ENCODE peak calls at places on chromosome 10, in six cellular contexts. One of them, this sample, is unnamed.

GRCh38 chr10:124019886-124020797 is 73.3 kb downstream of the CHST15 start:
- DNase-seq in psoas muscle: no peak
- DNase-seq in cardiac fibroblast: no peak
- DNase-seq in BJ: no peak
- DNase-seq in NCI-H2081: no peak
- DNase-seq in stimulated activated CD4-positive, alpha-beta T cell treated with anti-CD3 and anti-CD28 coated beads, Interleukin-2, amount 100 ng/mL, for 48 hours: no peak
- DNase-seq in this sample: no peak

GRCh38 chr10:78551184-78552005 is 517.4 kb upstream of the ZMIZ1 start:
- DNase-seq in psoas muscle: no peak
- DNase-seq in cardiac fibroblast: no peak
- DNase-seq in BJ: no peak
- DNase-seq in NCI-H2081: no peak
- DNase-seq in stimulated activated CD4-positive, alpha-beta T cell treated with anti-CD3 and anti-CD28 coated beads, Interleukin-2, amount 100 ng/mL, for 48 hours: no peak
- DNase-seq in this sample: peak; percentile 83

GRCh38 chr10:22593644-22594043 is 120.7 kb downstream of the PIP4K2A start:
- DNase-seq in psoas muscle: no peak
- DNase-seq in cardiac fibroblast: no peak
- DNase-seq in BJ: no peak
- DNase-seq in NCI-H2081: no peak
- DNase-seq in stimulated activated CD4-positive, alpha-beta T cell treated with anti-CD3 and anti-CD28 coated beads, Interleukin-2, amount 100 ng/mL, for 48 hours: no peak
- DNase-seq in this sample: no peak

GRCh38 chr10:99429521-99430095 is 816 bp downstream of the GOT1 start:
- DNase-seq in psoas muscle: no peak
- DNase-seq in cardiac fibroblast: no peak
- DNase-seq in BJ: no peak
- DNase-seq in NCI-H2081: no peak
- DNase-seq in stimulated activated CD4-positive, alpha-beta T cell treated with anti-CD3 and anti-CD28 coated beads, Interleukin-2, amount 100 ng/mL, for 48 hours: no peak
- DNase-seq in this sample: no peak

GRCh38 chr10:6119423-6119822 is 30.6 kb downstream of the RBM17 start:
- DNase-seq in psoas muscle: no peak
- DNase-seq in cardiac fibroblast: no peak
- DNase-seq in BJ: no peak
- DNase-seq in NCI-H2081: no peak
- DNase-seq in stimulated activated CD4-positive, alpha-beta T cell treated with anti-CD3 and anti-CD28 coated beads, Interleukin-2, amount 100 ng/mL, for 48 hours: no peak
- DNase-seq in this sample: no peak

GRCh38 chr10:9656386-9656785 is 1361.3 kb upstream of the CELF2 start:
- DNase-seq in psoas muscle: no peak
- DNase-seq in cardiac fibroblast: no peak
- DNase-seq in BJ: no peak
- DNase-seq in NCI-H2081: no peak
- DNase-seq in stimulated activated CD4-positive, alpha-beta T cell treated with anti-CD3 and anti-CD28 coated beads, Interleukin-2, amount 100 ng/mL, for 48 hours: no peak
- DNase-seq in this sample: no peak

GRCh38 chr10:110446954-110447608 is 50.6 kb upstream of the DUSP5 start:
- DNase-seq in psoas muscle: no peak
- DNase-seq in cardiac fibroblast: peak; percentile 92
- DNase-seq in BJ: peak; percentile 49
- DNase-seq in NCI-H2081: no peak
- DNase-seq in stimulated activated CD4-positive, alpha-beta T cell treated with anti-CD3 and anti-CD28 coated beads, Interleukin-2, amount 100 ng/mL, for 48 hours: no peak
- DNase-seq in this sample: no peak

GRCh38 chr10:70228503-70228902 is 4.7 kb downstream of the PPA1 start:
- DNase-seq in psoas muscle: no peak
- DNase-seq in cardiac fibroblast: no peak
- DNase-seq in BJ: no peak
- DNase-seq in NCI-H2081: peak; percentile 8
- DNase-seq in stimulated activated CD4-positive, alpha-beta T cell treated with anti-CD3 and anti-CD28 coated beads, Interleukin-2, amount 100 ng/mL, for 48 hours: no peak
- DNase-seq in this sample: no peak

GRCh38 chr10:127549009-127549408 is at the start of gene NPS:
- DNase-seq in psoas muscle: no peak
- DNase-seq in cardiac fibroblast: no peak
- DNase-seq in BJ: no peak
- DNase-seq in NCI-H2081: no peak
- DNase-seq in stimulated activated CD4-positive, alpha-beta T cell treated with anti-CD3 and anti-CD28 coated beads, Interleukin-2, amount 100 ng/mL, for 48 hours: no peak
- DNase-seq in this sample: no peak

GRCh38 chr10:60335708-60336107 is 54.0 kb downstream of the ANK3 start:
- DNase-seq in psoas muscle: no peak
- DNase-seq in cardiac fibroblast: peak; percentile 27
- DNase-seq in BJ: no peak
- DNase-seq in NCI-H2081: no peak
- DNase-seq in stimulated activated CD4-positive, alpha-beta T cell treated with anti-CD3 and anti-CD28 coated beads, Interleukin-2, amount 100 ng/mL, for 48 hours: no peak
- DNase-seq in this sample: no peak

GRCh38 chr10:93098816-93099215 is 25.1 kb downstream of the CYP26A1 start:
- DNase-seq in psoas muscle: no peak
- DNase-seq in cardiac fibroblast: no peak
- DNase-seq in BJ: no peak
- DNase-seq in NCI-H2081: no peak
- DNase-seq in stimulated activated CD4-positive, alpha-beta T cell treated with anti-CD3 and anti-CD28 coated beads, Interleukin-2, amount 100 ng/mL, for 48 hours: no peak
- DNase-seq in this sample: no peak

GRCh38 chr10:84540022-84540616 is 211.7 kb downstream of the CCSER2 start:
- DNase-seq in psoas muscle: no peak
- DNase-seq in cardiac fibroblast: peak; percentile 93
- DNase-seq in BJ: peak; percentile 76
- DNase-seq in NCI-H2081: no peak
- DNase-seq in stimulated activated CD4-positive, alpha-beta T cell treated with anti-CD3 and anti-CD28 coated beads, Interleukin-2, amount 100 ng/mL, for 48 hours: no peak
- DNase-seq in this sample: no peak

GRCh38 chr10:21750424-21750823 is 216.4 kb downstream of the MLLT10 start:
- DNase-seq in psoas muscle: no peak
- DNase-seq in cardiac fibroblast: no peak
- DNase-seq in BJ: no peak
- DNase-seq in NCI-H2081: no peak
- DNase-seq in stimulated activated CD4-positive, alpha-beta T cell treated with anti-CD3 and anti-CD28 coated beads, Interleukin-2, amount 100 ng/mL, for 48 hours: no peak
- DNase-seq in this sample: no peak

GRCh38 chr10:93915603-93916002 is 21.8 kb downstream of the SLC35G1 start:
- DNase-seq in psoas muscle: no peak
- DNase-seq in cardiac fibroblast: no peak
- DNase-seq in BJ: no peak
- DNase-seq in NCI-H2081: no peak
- DNase-seq in stimulated activated CD4-positive, alpha-beta T cell treated with anti-CD3 and anti-CD28 coated beads, Interleukin-2, amount 100 ng/mL, for 48 hours: no peak
- DNase-seq in this sample: no peak

GRCh38 chr10:71848325-71849277 is 2.5 kb downstream of the PSAP start:
- DNase-seq in psoas muscle: no peak
- DNase-seq in cardiac fibroblast: peak; percentile 68
- DNase-seq in BJ: no peak
- DNase-seq in NCI-H2081: no peak
- DNase-seq in stimulated activated CD4-positive, alpha-beta T cell treated with anti-CD3 and anti-CD28 coated beads, Interleukin-2, amount 100 ng/mL, for 48 hours: no peak
- DNase-seq in this sample: no peak

GRCh38 chr10:71920540-71921318 is 43.5 kb upstream of the CHST3 start:
- DNase-seq in psoas muscle: no peak
- DNase-seq in cardiac fibroblast: peak; percentile 38
- DNase-seq in BJ: peak; percentile 28
- DNase-seq in NCI-H2081: no peak
- DNase-seq in stimulated activated CD4-positive, alpha-beta T cell treated with anti-CD3 and anti-CD28 coated beads, Interleukin-2, amount 100 ng/mL, for 48 hours: no peak
- DNase-seq in this sample: no peak

GRCh38 chr10:17758200-17758599 is 6.2 kb downstream of the TMEM236 start:
- DNase-seq in psoas muscle: no peak
- DNase-seq in cardiac fibroblast: no peak
- DNase-seq in BJ: no peak
- DNase-seq in NCI-H2081: no peak
- DNase-seq in stimulated activated CD4-positive, alpha-beta T cell treated with anti-CD3 and anti-CD28 coated beads, Interleukin-2, amount 100 ng/mL, for 48 hours: no peak
- DNase-seq in this sample: no peak

GRCh38 chr10:116120688-116121087 is 152.3 kb downstream of the GFRA1 start:
- DNase-seq in psoas muscle: no peak
- DNase-seq in cardiac fibroblast: no peak
- DNase-seq in BJ: no peak
- DNase-seq in NCI-H2081: no peak
- DNase-seq in stimulated activated CD4-positive, alpha-beta T cell treated with anti-CD3 and anti-CD28 coated beads, Interleukin-2, amount 100 ng/mL, for 48 hours: no peak
- DNase-seq in this sample: no peak

GRCh38 chr10:129605266-129605985 is 138.4 kb downstream of the MGMT start:
- DNase-seq in psoas muscle: no peak
- DNase-seq in cardiac fibroblast: no peak
- DNase-seq in BJ: no peak
- DNase-seq in NCI-H2081: no peak
- DNase-seq in stimulated activated CD4-positive, alpha-beta T cell treated with anti-CD3 and anti-CD28 coated beads, Interleukin-2, amount 100 ng/mL, for 48 hours: no peak
- DNase-seq in this sample: no peak

GRCh38 chr10:19930936-19931859 is 115.0 kb downstream of the PLXDC2 start:
- DNase-seq in psoas muscle: peak; percentile 22
- DNase-seq in cardiac fibroblast: peak; percentile 68
- DNase-seq in BJ: no peak
- DNase-seq in NCI-H2081: peak; percentile 5
- DNase-seq in stimulated activated CD4-positive, alpha-beta T cell treated with anti-CD3 and anti-CD28 coated beads, Interleukin-2, amount 100 ng/mL, for 48 hours: no peak
- DNase-seq in this sample: no peak

GRCh38 chr10:76991571-76991970 is 646.0 kb downstream of the KCNMA1 start:
- DNase-seq in psoas muscle: no peak
- DNase-seq in cardiac fibroblast: no peak
- DNase-seq in BJ: no peak
- DNase-seq in NCI-H2081: no peak
- DNase-seq in stimulated activated CD4-positive, alpha-beta T cell treated with anti-CD3 and anti-CD28 coated beads, Interleukin-2, amount 100 ng/mL, for 48 hours: no peak
- DNase-seq in this sample: no peak

GRCh38 chr10:93337309-93337721 is 144.8 kb downstream of the MYOF start:
- DNase-seq in psoas muscle: peak; percentile 19
- DNase-seq in cardiac fibroblast: no peak
- DNase-seq in BJ: no peak
- DNase-seq in NCI-H2081: no peak
- DNase-seq in stimulated activated CD4-positive, alpha-beta T cell treated with anti-CD3 and anti-CD28 coated beads, Interleukin-2, amount 100 ng/mL, for 48 hours: no peak
- DNase-seq in this sample: no peak

GRCh38 chr10:11098628-11099027 is 81.0 kb downstream of the CELF2 start:
- DNase-seq in psoas muscle: no peak
- DNase-seq in cardiac fibroblast: no peak
- DNase-seq in BJ: no peak
- DNase-seq in NCI-H2081: no peak
- DNase-seq in stimulated activated CD4-positive, alpha-beta T cell treated with anti-CD3 and anti-CD28 coated beads, Interleukin-2, amount 100 ng/mL, for 48 hours: no peak
- DNase-seq in this sample: no peak

GRCh38 chr10:6130851-6131470 is 42.1 kb downstream of the RBM17 start:
- DNase-seq in psoas muscle: no peak
- DNase-seq in cardiac fibroblast: no peak
- DNase-seq in BJ: no peak
- DNase-seq in NCI-H2081: no peak
- DNase-seq in stimulated activated CD4-positive, alpha-beta T cell treated with anti-CD3 and anti-CD28 coated beads, Interleukin-2, amount 100 ng/mL, for 48 hours: no peak
- DNase-seq in this sample: no peak

GRCh38 chr10:133142523-133143199 is 17.4 kb upstream of the KNDC1 start:
- DNase-seq in psoas muscle: no peak
- DNase-seq in cardiac fibroblast: no peak
- DNase-seq in BJ: no peak
- DNase-seq in NCI-H2081: no peak
- DNase-seq in stimulated activated CD4-positive, alpha-beta T cell treated with anti-CD3 and anti-CD28 coated beads, Interleukin-2, amount 100 ng/mL, for 48 hours: no peak
- DNase-seq in this sample: no peak

GRCh38 chr10:124228451-124228850 is 135.1 kb upstream of the CHST15 start:
- DNase-seq in psoas muscle: no peak
- DNase-seq in cardiac fibroblast: no peak
- DNase-seq in BJ: no peak
- DNase-seq in NCI-H2081: no peak
- DNase-seq in stimulated activated CD4-positive, alpha-beta T cell treated with anti-CD3 and anti-CD28 coated beads, Interleukin-2, amount 100 ng/mL, for 48 hours: no peak
- DNase-seq in this sample: no peak

GRCh38 chr10:44619975-44620374 is 235.1 kb upstream of the CXCL12 start:
- DNase-seq in psoas muscle: no peak
- DNase-seq in cardiac fibroblast: peak; percentile 92
- DNase-seq in BJ: no peak
- DNase-seq in NCI-H2081: no peak
- DNase-seq in stimulated activated CD4-positive, alpha-beta T cell treated with anti-CD3 and anti-CD28 coated beads, Interleukin-2, amount 100 ng/mL, for 48 hours: no peak
- DNase-seq in this sample: no peak

GRCh38 chr10:38159007-38159406 is 64.9 kb downstream of the ZNF37A start:
- DNase-seq in psoas muscle: no peak
- DNase-seq in cardiac fibroblast: no peak
- DNase-seq in BJ: no peak
- DNase-seq in NCI-H2081: no peak
- DNase-seq in stimulated activated CD4-positive, alpha-beta T cell treated with anti-CD3 and anti-CD28 coated beads, Interleukin-2, amount 100 ng/mL, for 48 hours: no peak
- DNase-seq in this sample: no peak

GRCh38 chr10:119768455-119769094 is 42.7 kb downstream of the INPP5F start:
- DNase-seq in psoas muscle: no peak
- DNase-seq in cardiac fibroblast: peak; percentile 51
- DNase-seq in BJ: no peak
- DNase-seq in NCI-H2081: no peak
- DNase-seq in stimulated activated CD4-positive, alpha-beta T cell treated with anti-CD3 and anti-CD28 coated beads, Interleukin-2, amount 100 ng/mL, for 48 hours: no peak
- DNase-seq in this sample: no peak

GRCh38 chr10:103667390-103667789 is 173.9 kb downstream of the NEURL1 start:
- DNase-seq in psoas muscle: no peak
- DNase-seq in cardiac fibroblast: peak; percentile 69
- DNase-seq in BJ: no peak
- DNase-seq in NCI-H2081: no peak
- DNase-seq in stimulated activated CD4-positive, alpha-beta T cell treated with anti-CD3 and anti-CD28 coated beads, Interleukin-2, amount 100 ng/mL, for 48 hours: no peak
- DNase-seq in this sample: no peak

GRCh38 chr10:132098539-132099421 is 33.0 kb downstream of the JAKMIP3 start:
- DNase-seq in psoas muscle: no peak
- DNase-seq in cardiac fibroblast: no peak
- DNase-seq in BJ: no peak
- DNase-seq in NCI-H2081: no peak
- DNase-seq in stimulated activated CD4-positive, alpha-beta T cell treated with anti-CD3 and anti-CD28 coated beads, Interleukin-2, amount 100 ng/mL, for 48 hours: no peak
- DNase-seq in this sample: no peak

GRCh38 chr10:11242443-11243386 is 225.0 kb downstream of the CELF2 start:
- DNase-seq in psoas muscle: peak; percentile 39
- DNase-seq in cardiac fibroblast: peak; percentile 1
- DNase-seq in BJ: no peak
- DNase-seq in NCI-H2081: no peak
- DNase-seq in stimulated activated CD4-positive, alpha-beta T cell treated with anti-CD3 and anti-CD28 coated beads, Interleukin-2, amount 100 ng/mL, for 48 hours: no peak
- DNase-seq in this sample: peak; percentile 29

GRCh38 chr10:46248651-46249131 is 38.1 kb upstream of the ANTXRL start:
- DNase-seq in psoas muscle: no peak
- DNase-seq in cardiac fibroblast: no peak
- DNase-seq in BJ: no peak
- DNase-seq in NCI-H2081: no peak
- DNase-seq in stimulated activated CD4-positive, alpha-beta T cell treated with anti-CD3 and anti-CD28 coated beads, Interleukin-2, amount 100 ng/mL, for 48 hours: no peak
- DNase-seq in this sample: no peak

GRCh38 chr10:42939685-42940366 is 137.0 kb upstream of the RET start:
- DNase-seq in psoas muscle: no peak
- DNase-seq in cardiac fibroblast: no peak
- DNase-seq in BJ: no peak
- DNase-seq in NCI-H2081: no peak
- DNase-seq in stimulated activated CD4-positive, alpha-beta T cell treated with anti-CD3 and anti-CD28 coated beads, Interleukin-2, amount 100 ng/mL, for 48 hours: no peak
- DNase-seq in this sample: no peak

GRCh38 chr10:76397210-76397881 is 965.9 kb downstream of the LRMDA start:
- DNase-seq in psoas muscle: peak; percentile 29
- DNase-seq in cardiac fibroblast: peak; percentile 76
- DNase-seq in BJ: no peak
- DNase-seq in NCI-H2081: no peak
- DNase-seq in stimulated activated CD4-positive, alpha-beta T cell treated with anti-CD3 and anti-CD28 coated beads, Interleukin-2, amount 100 ng/mL, for 48 hours: no peak
- DNase-seq in this sample: no peak

GRCh38 chr10:114306116-114306973 is 67.3 kb downstream of the VWA2 start:
- DNase-seq in psoas muscle: no peak
- DNase-seq in cardiac fibroblast: peak; percentile 90
- DNase-seq in BJ: peak; percentile 69
- DNase-seq in NCI-H2081: no peak
- DNase-seq in stimulated activated CD4-positive, alpha-beta T cell treated with anti-CD3 and anti-CD28 coated beads, Interleukin-2, amount 100 ng/mL, for 48 hours: no peak
- DNase-seq in this sample: no peak

This sample was measured in NCI-H345.